ENCODE peak calls at places on chromosome 17, in five cellular contexts. One of them, this sample, is unnamed.

GRCh38 chr17:27381007-27381501 is 75.2 kb upstream of the KSR1 start:
- DNase-seq in A549: peak; percentile 90
- DNase-seq in stomach: peak; percentile 63
- DNase-seq in IMR-90: peak; percentile 20
- DNase-seq in ovary: peak; percentile 54
- DNase-seq in this sample: peak; percentile 57

GRCh38 chr17:79136596-79136995 is 62.0 kb downstream of the ENGASE start:
- DNase-seq in A549: no peak
- DNase-seq in stomach: no peak
- DNase-seq in IMR-90: no peak
- DNase-seq in ovary: no peak
- DNase-seq in this sample: no peak

GRCh38 chr17:79970576-79971068 is 65.0 kb downstream of the TBC1D16 start:
- DNase-seq in A549: peak; percentile 75
- DNase-seq in stomach: peak; percentile 57
- DNase-seq in IMR-90: peak; percentile 10
- DNase-seq in ovary: no peak
- DNase-seq in this sample: peak; percentile 46

GRCh38 chr17:69084911-69085310 is 24.2 kb upstream of the ABCA9 start:
- DNase-seq in A549: peak; percentile 32
- DNase-seq in stomach: no peak
- DNase-seq in IMR-90: no peak
- DNase-seq in ovary: no peak
- DNase-seq in this sample: no peak

GRCh38 chr17:14007951-14008350 is 61.4 kb upstream of the COX10 start:
- DNase-seq in A549: no peak
- DNase-seq in stomach: no peak
- DNase-seq in IMR-90: no peak
- DNase-seq in ovary: no peak
- DNase-seq in this sample: no peak

GRCh38 chr17:13029340-13029739 is 11.5 kb upstream of the ELAC2 start:
- DNase-seq in A549: no peak
- DNase-seq in stomach: no peak
- DNase-seq in IMR-90: no peak
- DNase-seq in ovary: no peak
- DNase-seq in this sample: no peak

GRCh38 chr17:73802871-73803270 is 158.6 kb upstream of the SDK2 start:
- DNase-seq in A549: no peak
- DNase-seq in stomach: no peak
- DNase-seq in IMR-90: no peak
- DNase-seq in ovary: no peak
- DNase-seq in this sample: no peak

GRCh38 chr17:66222772-66223350 is 6.4 kb downstream of the APOH start:
- DNase-seq in A549: no peak
- DNase-seq in stomach: no peak
- DNase-seq in IMR-90: no peak
- DNase-seq in ovary: no peak
- DNase-seq in this sample: no peak

GRCh38 chr17:57463103-57463885 is 207.0 kb downstream of the MSI2 start:
- DNase-seq in A549: peak; percentile 61
- DNase-seq in stomach: no peak
- DNase-seq in IMR-90: peak; percentile 95
- DNase-seq in ovary: no peak
- DNase-seq in this sample: peak; percentile 91

GRCh38 chr17:28151001-28151400 is 108.5 kb downstream of the NLK start:
- DNase-seq in A549: no peak
- DNase-seq in stomach: no peak
- DNase-seq in IMR-90: no peak
- DNase-seq in ovary: no peak
- DNase-seq in this sample: no peak

GRCh38 chr17:17493986-17494466 is 2.2 kb downstream of the RASD1 start:
- DNase-seq in A549: no peak
- DNase-seq in stomach: no peak
- DNase-seq in IMR-90: no peak
- DNase-seq in ovary: no peak
- DNase-seq in this sample: no peak

GRCh38 chr17:28749516-28750177 is 5.8 kb downstream of the TRAF4 start:
- DNase-seq in A549: no peak
- DNase-seq in stomach: no peak
- DNase-seq in IMR-90: no peak
- DNase-seq in ovary: no peak
- DNase-seq in this sample: no peak

GRCh38 chr17:46885415-46885814 is 34.0 kb downstream of the WNT9B start:
- DNase-seq in A549: no peak
- DNase-seq in stomach: no peak
- DNase-seq in IMR-90: no peak
- DNase-seq in ovary: no peak
- DNase-seq in this sample: no peak

GRCh38 chr17:27541326-27542023 is 85.2 kb downstream of the KSR1 start:
- DNase-seq in A549: no peak
- DNase-seq in stomach: no peak
- DNase-seq in IMR-90: no peak
- DNase-seq in ovary: no peak
- DNase-seq in this sample: no peak

GRCh38 chr17:46738544-46738943 is 79.9 kb downstream of the WNT3 start:
- DNase-seq in A549: no peak
- DNase-seq in stomach: no peak
- DNase-seq in IMR-90: peak; percentile 42
- DNase-seq in ovary: no peak
- DNase-seq in this sample: no peak

GRCh38 chr17:14790518-14790917 is 474.6 kb downstream of the PMP22 start:
- DNase-seq in A549: no peak
- DNase-seq in stomach: no peak
- DNase-seq in IMR-90: peak; percentile 55
- DNase-seq in ovary: no peak
- DNase-seq in this sample: no peak

GRCh38 chr17:12642034-12642433 is 23.7 kb upstream of the MYOCD start:
- DNase-seq in A549: no peak
- DNase-seq in stomach: no peak
- DNase-seq in IMR-90: no peak
- DNase-seq in ovary: no peak
- DNase-seq in this sample: no peak

GRCh38 chr17:10046259-10046658 is 141.2 kb upstream of the RCVRN start:
- DNase-seq in A549: no peak
- DNase-seq in stomach: no peak
- DNase-seq in IMR-90: no peak
- DNase-seq in ovary: no peak
- DNase-seq in this sample: no peak

GRCh38 chr17:61135782-61136181 is 263.9 kb upstream of the TBX2 start:
- DNase-seq in A549: no peak
- DNase-seq in stomach: no peak
- DNase-seq in IMR-90: no peak
- DNase-seq in ovary: no peak
- DNase-seq in this sample: no peak

GRCh38 chr17:28720247-28720996 is 637 bp downstream of the RPL23A start:
- DNase-seq in A549: no peak
- DNase-seq in stomach: no peak
- DNase-seq in IMR-90: no peak
- DNase-seq in ovary: no peak
- DNase-seq in this sample: no peak

GRCh38 chr17:81706232-81706611 is 3.1 kb downstream of the MRPL12 start:
- DNase-seq in A549: no peak
- DNase-seq in stomach: no peak
- DNase-seq in IMR-90: no peak
- DNase-seq in ovary: peak; percentile 13
- DNase-seq in this sample: no peak

GRCh38 chr17:81708739-81709185 is 3.3 kb upstream of the SLC25A10 start:
- DNase-seq in A549: no peak
- DNase-seq in stomach: no peak
- DNase-seq in IMR-90: no peak
- DNase-seq in ovary: no peak
- DNase-seq in this sample: no peak

GRCh38 chr17:81705518-81706231 is 2.5 kb downstream of the MRPL12 start:
- DNase-seq in A549: no peak
- DNase-seq in stomach: no peak
- DNase-seq in IMR-90: no peak
- DNase-seq in ovary: peak; percentile 27
- DNase-seq in this sample: no peak

GRCh38 chr17:81706757-81707624 is 3.8 kb downstream of the MRPL12 start:
- DNase-seq in A549: no peak
- DNase-seq in stomach: no peak
- DNase-seq in IMR-90: no peak
- DNase-seq in ovary: peak; percentile 26
- DNase-seq in this sample: no peak

GRCh38 chr17:81707725-81708646 is 4.1 kb upstream of the SLC25A10 start:
- DNase-seq in A549: no peak
- DNase-seq in stomach: no peak
- DNase-seq in IMR-90: no peak
- DNase-seq in ovary: no peak
- DNase-seq in this sample: no peak
- TF ChIP-seq POLR2A in A549: no peak
- TF ChIP-seq POLR2A in stomach: no peak
- TF ChIP-seq POLR2A in IMR-90: no peak
- TF ChIP-seq POLR2A in ovary: no peak
- TF ChIP-seq POLR2A in this sample: no peak

DNA sequence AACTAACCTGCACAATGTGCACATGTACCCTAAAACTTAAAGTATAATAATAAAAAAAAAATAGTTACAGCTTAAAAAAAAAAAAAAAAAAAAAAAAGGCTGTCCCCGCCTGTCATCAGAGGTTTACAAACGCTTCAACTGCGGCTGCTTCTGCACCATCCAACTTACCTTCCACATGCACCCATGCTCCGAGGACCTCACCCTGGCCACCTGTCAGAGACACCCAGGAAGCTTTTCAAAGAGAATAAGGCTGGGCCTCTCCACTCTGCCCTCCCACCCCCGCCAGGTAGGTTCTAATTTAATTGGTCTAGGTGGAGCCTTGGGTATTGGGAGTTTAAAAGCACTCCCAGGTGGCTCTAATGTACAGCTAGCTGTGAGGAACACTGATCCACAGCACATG is 64.9 kb downstream of the COPRS start:
- DNase-seq in A549: no peak
- DNase-seq in stomach: no peak
- DNase-seq in IMR-90: no peak
- DNase-seq in ovary: no peak
- DNase-seq in this sample: no peak
- TF ChIP-seq POLR2A in A549: no peak
- TF ChIP-seq POLR2A in stomach: no peak
- TF ChIP-seq POLR2A in IMR-90: no peak
- TF ChIP-seq POLR2A in ovary: no peak
- TF ChIP-seq POLR2A in this sample: no peak

GRCh38 chr17:75589919-75590303 is 2.3 kb downstream of the MYO15B start:
- DNase-seq in A549: no peak
- DNase-seq in stomach: no peak
- DNase-seq in IMR-90: no peak
- DNase-seq in ovary: peak; percentile 68
- DNase-seq in this sample: no peak
- TF ChIP-seq POLR2A in A549: no peak
- TF ChIP-seq POLR2A in stomach: no peak
- TF ChIP-seq POLR2A in IMR-90: no peak
- TF ChIP-seq POLR2A in ovary: no peak
- TF ChIP-seq POLR2A in this sample: no peak

DNA sequence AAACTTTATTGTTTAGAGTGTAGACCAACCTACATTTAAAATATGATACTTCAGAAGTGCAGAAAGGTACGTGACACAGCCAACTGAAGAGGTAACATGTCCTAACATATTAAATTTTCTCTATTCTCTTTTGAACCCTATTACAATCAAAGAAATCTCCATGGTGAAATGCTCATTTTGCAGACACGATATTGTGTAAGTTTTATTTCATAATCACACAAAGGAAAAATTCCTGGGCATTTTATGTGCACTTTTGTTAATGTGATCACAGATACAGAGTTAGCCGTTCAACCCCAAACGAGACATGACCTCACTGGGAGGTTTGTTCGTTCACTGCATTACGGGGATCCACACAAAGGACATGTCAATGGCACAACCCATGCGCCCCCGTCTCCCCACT is 21.8 kb downstream of the KCNJ16 start:
- DNase-seq in A549: no peak
- DNase-seq in stomach: no peak
- DNase-seq in IMR-90: no peak
- DNase-seq in ovary: no peak
- DNase-seq in this sample: no peak
- TF ChIP-seq POLR2A in A549: no peak
- TF ChIP-seq POLR2A in stomach: no peak
- TF ChIP-seq POLR2A in IMR-90: no peak
- TF ChIP-seq POLR2A in ovary: no peak
- TF ChIP-seq POLR2A in this sample: no peak

DNA sequence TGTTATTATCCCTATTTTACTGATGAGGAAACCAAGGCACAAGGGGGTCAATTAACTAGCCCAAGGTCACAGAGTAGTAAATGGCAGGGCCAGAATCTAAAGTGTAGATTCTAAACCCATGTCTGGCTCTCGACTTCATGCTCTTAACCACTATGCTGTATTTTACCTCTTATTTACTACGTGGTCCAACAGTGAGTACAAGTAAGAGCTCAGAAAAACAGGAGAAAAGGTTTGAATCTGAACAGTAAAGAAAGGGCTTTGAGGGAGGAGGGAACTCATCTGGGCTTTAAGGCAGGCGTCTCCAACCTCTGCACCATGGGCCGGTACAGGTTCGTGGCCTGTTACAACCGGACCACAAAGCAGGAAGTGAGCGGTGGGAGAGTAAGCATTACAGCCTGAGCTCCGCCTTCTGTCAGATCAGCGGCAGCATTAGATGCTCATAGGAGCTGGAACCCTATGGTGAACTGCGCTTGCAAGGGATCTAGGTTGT is 62.9 kb downstream of the SMURF2 start:
- DNase-seq in A549: no peak
- DNase-seq in stomach: peak; percentile 32
- DNase-seq in IMR-90: no peak
- DNase-seq in ovary: no peak
- DNase-seq in this sample: no peak
- TF ChIP-seq POLR2A in A549: no peak
- TF ChIP-seq POLR2A in stomach: no peak
- TF ChIP-seq POLR2A in IMR-90: no peak
- TF ChIP-seq POLR2A in ovary: no peak
- TF ChIP-seq POLR2A in this sample: no peak

DNA sequence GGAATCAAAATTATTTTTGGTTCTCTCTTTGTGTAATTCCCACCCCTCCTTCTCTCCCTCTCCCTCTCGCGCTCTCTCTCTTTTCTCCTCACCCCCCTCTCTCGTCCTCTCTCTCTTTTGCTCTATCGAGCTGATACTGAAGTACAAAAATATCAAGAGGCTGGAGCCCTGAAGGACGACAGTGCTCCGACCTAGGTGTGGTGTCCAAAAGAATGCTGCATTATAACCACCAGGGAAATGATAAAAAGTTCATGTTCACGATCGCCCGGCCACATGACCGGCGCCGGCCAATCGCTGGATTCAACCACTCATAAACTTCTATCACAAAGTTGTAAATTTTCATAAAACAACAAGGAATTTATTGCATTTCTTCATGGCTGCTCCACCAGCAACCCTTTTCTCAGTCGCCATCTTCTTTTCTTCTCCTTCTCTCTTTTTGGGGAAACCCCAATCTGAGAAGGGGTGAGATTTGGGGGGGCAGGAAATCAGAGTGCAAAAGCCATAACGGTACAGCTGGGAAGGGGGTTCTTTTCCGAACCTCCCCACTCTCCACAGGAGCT is at the start of gene HOXB6:
- DNase-seq in A549: peak; percentile 79
- DNase-seq in stomach: no peak
- DNase-seq in IMR-90: no peak
- DNase-seq in ovary: no peak
- DNase-seq in this sample: no peak
- TF ChIP-seq POLR2A in A549: peak; percentile 62
- TF ChIP-seq POLR2A in stomach: no peak
- TF ChIP-seq POLR2A in IMR-90: no peak
- TF ChIP-seq POLR2A in ovary: no peak
- TF ChIP-seq POLR2A in this sample: peak; percentile 75

This sample was measured in H54.